ENCODE peak calls at places on chromosomes 5 and 9, in nine cellular contexts. E, U, F, P, Q, V, R, K and C are unnamed samples.

GRCh38 chr5:123180676-123181393 is 91.8 kb downstream of the PRDM6 start:
- DNase-seq in E (no peak), U (no peak), F (no peak), P (no peak), Q (no peak), V (no peak), R (no peak), K (no peak), C (no peak)

GRCh38 chr5:1413211-1413610 is 32.0 kb downstream of the SLC6A3 start:
- DNase-seq in E (no peak), U (no peak), F (no peak), P (no peak), Q (no peak), V (no peak), R (no peak), K (no peak), C (no peak)

GRCh38 chr5:93578813-93579560 is 2.0 kb downstream of the NR2F1-AS1 start:
- DNase-seq in E (no peak), U (no peak), F (peak), P (peak), Q (peak), V (peak), R (peak), K (peak), C (peak)

GRCh38 chr9:88852794-88853193 is 138.5 kb upstream of the S1PR3 start:
- DNase-seq in E (no peak), U (no peak), F (no peak), P (no peak), Q (peak), V (no peak), R (peak), K (peak), C (no peak)

GRCh38 chr5:66912787-66913186 is 283.8 kb downstream of the CD180 start:
- DNase-seq in E (no peak), U (no peak), F (no peak), P (no peak), Q (no peak), V (no peak), R (no peak), K (no peak), C (no peak)

GRCh38 chr9:21362287-21362686 is 5.6 kb downstream of the IFNA13 start:
- DNase-seq in E (no peak), U (no peak), F (no peak), P (no peak), Q (no peak), V (no peak), R (no peak), K (no peak), C (no peak)

GRCh38 chr5:139222346-139222745 is 24.2 kb upstream of the SIL1 start:
- DNase-seq in E (no peak), U (no peak), F (no peak), P (no peak), Q (no peak), V (no peak), R (no peak), K (no peak), C (no peak)

GRCh38 chr5:35002459-35002858 is 45.3 kb downstream of the AGXT2 start:
- DNase-seq in E (no peak), U (no peak), F (no peak), P (no peak), Q (no peak), V (no peak), R (no peak), K (no peak), C (no peak)

GRCh38 chr9:37498457-37498856 is 12.7 kb downstream of the POLR1E start:
- DNase-seq in E (no peak), U (no peak), F (no peak), P (no peak), Q (no peak), V (no peak), R (no peak), K (no peak), C (no peak)

GRCh38 chr5:97832645-97833296 is 649.7 kb upstream of the RIOK2 start:
- DNase-seq in E (no peak), U (no peak), F (no peak), P (no peak), Q (no peak), V (no peak), R (no peak), K (no peak), C (no peak)

GRCh38 chr5:59496524-59497134 is 396.9 kb downstream of the PDE4D start:
- DNase-seq in E (no peak), U (no peak), F (peak), P (no peak), Q (peak), V (no peak), R (peak), K (peak), C (peak)

GRCh38 chr5:54883374-54884194 is 101.8 kb downstream of the ESM1 start:
- DNase-seq in E (no peak), U (no peak), F (no peak), P (peak), Q (peak), V (peak), R (peak), K (peak), C (peak)

GRCh38 chr5:98360548-98360947 is 412.9 kb upstream of the RGMB start:
- DNase-seq in E (no peak), U (no peak), F (no peak), P (no peak), Q (no peak), V (no peak), R (no peak), K (no peak), C (no peak)

GRCh38 chr5:87645241-87645640 is 232.5 kb upstream of the CCNH start:
- DNase-seq in E (no peak), U (no peak), F (no peak), P (no peak), Q (no peak), V (no peak), R (no peak), K (no peak), C (no peak)

GRCh38 chr9:118721276-118721675 is 648.0 kb downstream of the BRINP1 start:
- DNase-seq in E (no peak), U (no peak), F (no peak), P (no peak), Q (no peak), V (no peak), R (no peak), K (no peak), C (no peak)

GRCh38 chr9:20506631-20507030 is 115.7 kb downstream of the MLLT3 start:
- DNase-seq in E (no peak), U (no peak), F (no peak), P (no peak), Q (peak), V (no peak), R (no peak), K (no peak), C (no peak)

GRCh38 chr5:169303119-169303515 is 2.2 kb upstream of the SLIT3 start:
- DNase-seq in E (no peak), U (no peak), F (no peak), P (no peak), Q (peak), V (no peak), R (no peak), K (peak), C (no peak)

GRCh38 chr9:20242767-20243166 is 379.5 kb downstream of the MLLT3 start:
- DNase-seq in E (no peak), U (no peak), F (no peak), P (no peak), Q (no peak), V (peak), R (no peak), K (no peak), C (no peak)

GRCh38 chr5:40233268-40233667 is 446.4 kb upstream of the PTGER4 start:
- DNase-seq in E (no peak), U (no peak), F (no peak), P (no peak), Q (peak), V (no peak), R (no peak), K (peak), C (no peak)

GRCh38 chr5:40017151-40017550 is 592.4 kb upstream of the DAB2 start:
- DNase-seq in E (no peak), U (no peak), F (no peak), P (no peak), Q (no peak), V (no peak), R (no peak), K (no peak), C (no peak)

GRCh38 chr5:352639-353598 is 31.4 kb downstream of the AHRR start:
- DNase-seq in E (no peak), U (no peak), F (no peak), P (no peak), Q (no peak), V (no peak), R (no peak), K (no peak), C (no peak)

GRCh38 chr9:83501552-83501951 is 36.6 kb downstream of the FRMD3 start:
- DNase-seq in E (no peak), U (no peak), F (no peak), P (no peak), Q (no peak), V (no peak), R (no peak), K (no peak), C (no peak)

GRCh38 chr9:105647595-105648349 is 14.5 kb upstream of the TAL2 start:
- DNase-seq in E (no peak), U (no peak), F (peak), P (no peak), Q (peak), V (no peak), R (peak), K (no peak), C (no peak)

GRCh38 chr5:142551242-142552067 is 134.4 kb downstream of the FGF1 start:
- DNase-seq in E (peak), U (no peak), F (no peak), P (peak), Q (peak), V (no peak), R (peak), K (no peak), C (no peak)

GRCh38 chr5:5511904-5512416 is 89.5 kb downstream of the ICE1 start:
- DNase-seq in E (no peak), U (no peak), F (no peak), P (no peak), Q (no peak), V (no peak), R (no peak), K (no peak), C (no peak)

GRCh38 chr9:79572032-79572890 is 496 bp downstream of the TLE4 start:
- DNase-seq in E (no peak), U (no peak), F (no peak), P (peak), Q (peak), V (peak), R (peak), K (peak), C (peak)

GRCh38 chr5:120538644-120539043 is 74.5 kb downstream of the PRR16 start:
- DNase-seq in E (no peak), U (no peak), F (no peak), P (no peak), Q (peak), V (no peak), R (peak), K (peak), C (no peak)

GRCh38 chr9:108053555-108054061 is 564.0 kb upstream of the KLF4 start:
- DNase-seq in E (peak), U (no peak), F (no peak), P (peak), Q (peak), V (no peak), R (peak), K (peak), C (no peak)

GRCh38 chr9:135555203-135555602 is 6.4 kb upstream of the PAEP start:
- DNase-seq in E (no peak), U (no peak), F (no peak), P (no peak), Q (no peak), V (no peak), R (no peak), K (no peak), C (no peak)

GRCh38 chr5:160520609-160521391 is 99.1 kb downstream of the PTTG1 start:
- DNase-seq in E (no peak), U (no peak), F (no peak), P (no peak), Q (no peak), V (no peak), R (no peak), K (no peak), C (no peak)

GRCh38 chr5:178227138-178227659 is 5.4 kb downstream of the PHYKPL start:
- DNase-seq in E (no peak), U (no peak), F (no peak), P (no peak), Q (peak), V (no peak), R (peak), K (no peak), C (no peak)

GRCh38 chr9:133939845-133940244 is 52.3 kb downstream of the VAV2 start:
- DNase-seq in E (no peak), U (no peak), F (no peak), P (no peak), Q (no peak), V (no peak), R (no peak), K (no peak), C (no peak)

GRCh38 chr9:95574866-95575553 is 58.2 kb upstream of the PTCH1 start:
- DNase-seq in E (no peak), U (no peak), F (no peak), P (no peak), Q (no peak), V (no peak), R (no peak), K (peak), C (no peak)

GRCh38 chr9:93130861-93131481 is 3.1 kb downstream of the NINJ1 start:
- DNase-seq in E (no peak), U (no peak), F (no peak), P (peak), Q (no peak), V (no peak), R (no peak), K (no peak), C (no peak)

GRCh38 chr9:99105152-99106043 is 485 bp downstream of the TGFBR1 start:
- DNase-seq in E (peak), U (peak), F (peak), P (peak), Q (peak), V (peak), R (peak), K (peak), C (peak)

GRCh38 chr9:5949103-5949699 is 58.5 kb downstream of the MLANA start:
- DNase-seq in E (peak), U (no peak), F (no peak), P (no peak), Q (peak), V (no peak), R (peak), K (peak), C (no peak)

GRCh38 chr9:20597862-20598261 is 24.4 kb downstream of the MLLT3 start:
- DNase-seq in E (no peak), U (no peak), F (no peak), P (no peak), Q (no peak), V (no peak), R (no peak), K (peak), C (no peak)

GRCh38 chr9:22160235-22160634 is 151.1 kb upstream of the CDKN2B start:
- DNase-seq in E (no peak), U (no peak), F (no peak), P (no peak), Q (peak), V (no peak), R (no peak), K (no peak), C (no peak)